ENCODE peak calls at places on chromosome 12, in nine cellular contexts. R, Z, W, N, O, A, J, L and S are unnamed samples.

GRCh38 chr12:5745251-5745888 is 199.7 kb downstream of the ANO2 start:
- DNase-seq in R (no peak), Z (peak; percentile 47), W (peak; percentile 84), N (peak; percentile 67), O (peak; percentile 50), A (peak; percentile 60), J (peak; percentile 51), L (peak; percentile 29), S (peak; percentile 20)

GRCh38 chr12:124774462-124775167 is 89.0 kb downstream of the SCARB1 start:
- DNase-seq in R (peak; percentile 57), Z (no peak), W (no peak), N (no peak), O (no peak), A (peak; percentile 79), J (peak; percentile 82), L (no peak), S (no peak)

GRCh38 chr12:123024819-123025391 is 44.4 kb downstream of the ARL6IP4 start:
- DNase-seq in R (no peak), Z (no peak), W (no peak), N (no peak), O (no peak), A (no peak), J (no peak), L (no peak), S (no peak)

GRCh38 chr12:12326262-12326661 is 23.8 kb downstream of the MANSC1 start:
- DNase-seq in R (peak; percentile 5), Z (no peak), W (no peak), N (no peak), O (no peak), A (no peak), J (no peak), L (no peak), S (no peak)

GRCh38 chr12:115324949-115325638 is 641.1 kb upstream of the TBX3 start:
- DNase-seq in R (no peak), Z (no peak), W (no peak), N (no peak), O (no peak), A (no peak), J (no peak), L (no peak), S (no peak)

GRCh38 chr12:8813963-8814362 is 8.5 kb upstream of the A2ML1 start:
- DNase-seq in R (no peak), Z (no peak), W (no peak), N (no peak), O (no peak), A (no peak), J (no peak), L (no peak), S (no peak)

GRCh38 chr12:92080390-92081285 is 65.0 kb downstream of the BTG1 start:
- DNase-seq in R (no peak), Z (peak; percentile 51), W (no peak), N (peak; percentile 57), O (no peak), A (no peak), J (no peak), L (no peak), S (no peak)

GRCh38 chr12:111467092-111467861 is 61.6 kb downstream of the SH2B3 start:
- DNase-seq in R (no peak), Z (no peak), W (no peak), N (no peak), O (no peak), A (no peak), J (no peak), L (no peak), S (no peak)

GRCh38 chr12:48336066-48336465 is 14.7 kb downstream of the ZNF641 start:
- DNase-seq in R (no peak), Z (no peak), W (no peak), N (no peak), O (no peak), A (no peak), J (no peak), L (no peak), S (no peak)

GRCh38 chr12:48331389-48331788 is 19.3 kb downstream of the ZNF641 start:
- DNase-seq in R (no peak), Z (no peak), W (no peak), N (no peak), O (no peak), A (no peak), J (no peak), L (no peak), S (no peak)

GRCh38 chr12:48340891-48341290 is 9.8 kb downstream of the ZNF641 start:
- DNase-seq in R (no peak), Z (no peak), W (no peak), N (no peak), O (no peak), A (no peak), J (no peak), L (no peak), S (no peak)

GRCh38 chr12:48334807-48335206 is 15.9 kb downstream of the ZNF641 start:
- DNase-seq in R (no peak), Z (no peak), W (no peak), N (no peak), O (no peak), A (no peak), J (no peak), L (no peak), S (no peak)

DNA sequence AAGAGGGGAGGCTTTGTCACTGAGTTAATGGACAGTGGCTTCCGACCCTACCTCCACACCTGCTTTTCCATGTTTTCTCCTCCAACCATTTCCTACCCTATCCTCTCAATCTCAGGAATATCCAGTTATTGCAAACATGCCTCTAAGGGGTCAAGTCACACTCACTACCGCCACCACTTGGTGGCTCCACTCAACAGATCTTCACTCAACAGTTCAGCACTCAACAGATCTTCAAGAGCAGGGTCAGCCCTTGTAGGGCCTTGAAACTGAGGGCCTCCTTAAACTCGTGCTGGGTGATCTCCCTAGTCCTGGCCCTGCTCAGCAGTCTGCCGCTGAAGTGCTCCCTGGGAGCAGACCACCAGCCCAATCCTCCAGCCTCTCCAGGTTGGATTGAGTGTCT is 14.2 kb downstream of the ZNF641 start:
- DNase-seq in R (no peak), Z (no peak), W (no peak), N (no peak), O (no peak), A (no peak), J (no peak), L (no peak), S (no peak)
- TF ChIP-seq CTCF in R (no peak), Z (no peak), W (no peak), N (no peak), O (no peak), A (no peak), J (no peak), L (no peak), S (no peak)

GRCh38 chr12:103169-103981 is 36.8 kb downstream of the IQSEC3 start:
- DNase-seq in R (no peak), Z (peak; percentile 44), W (peak; percentile 68), N (no peak), O (no peak), A (no peak), J (no peak), L (no peak), S (no peak)

GRCh38 chr12:104573-105081 is 38.1 kb downstream of the IQSEC3 start:
- DNase-seq in R (no peak), Z (no peak), W (peak; percentile 52), N (no peak), O (no peak), A (no peak), J (no peak), L (no peak), S (no peak)

GRCh38 chr12:105696-106095 is 39.1 kb downstream of the IQSEC3 start:
- DNase-seq in R (no peak), Z (no peak), W (no peak), N (no peak), O (no peak), A (no peak), J (no peak), L (no peak), S (no peak)

GRCh38 chr12:108594-108993 is 42.0 kb downstream of the IQSEC3 start:
- DNase-seq in R (no peak), Z (no peak), W (peak; percentile 34), N (peak; percentile 19), O (no peak), A (peak; percentile 51), J (peak; percentile 63), L (no peak), S (no peak)

DNA sequence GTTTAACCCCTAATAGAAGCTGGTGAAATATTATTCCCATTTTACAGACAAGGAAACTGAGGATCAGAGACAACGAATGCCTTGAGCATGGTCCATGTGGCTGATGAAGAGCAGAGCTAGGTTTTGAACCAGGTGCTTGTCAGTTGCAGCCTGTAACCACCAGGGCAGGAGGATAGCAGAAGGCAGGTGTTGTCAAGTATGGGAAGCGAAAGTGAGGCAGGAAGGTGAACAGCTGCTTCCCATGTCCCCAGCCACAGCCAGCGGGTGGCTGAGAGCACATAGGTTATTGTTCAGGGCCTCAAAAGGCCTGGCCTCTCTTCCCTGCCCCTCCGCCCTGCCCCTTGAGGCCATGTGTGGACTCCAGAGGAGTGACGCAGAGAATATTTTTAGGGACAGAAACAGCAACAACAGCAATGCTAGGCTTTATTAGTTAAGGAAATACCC is 39.6 kb downstream of the IQSEC3 start:
- DNase-seq in R (no peak), Z (peak; percentile 7), W (no peak), N (no peak), O (no peak), A (no peak), J (no peak), L (no peak), S (no peak)
- TF ChIP-seq CTCF in R (no peak), Z (no peak), W (no peak), N (peak; percentile 17), O (no peak), A (no peak), J (no peak), L (no peak), S (no peak)

GRCh38 chr12:168201-168600 is 45.8 kb downstream of the SLC6A12 start:
- DNase-seq in R (no peak), Z (no peak), W (no peak), N (no peak), O (no peak), A (no peak), J (no peak), L (no peak), S (no peak)

GRCh38 chr12:170361-171225 is 43.4 kb downstream of the SLC6A12 start:
- DNase-seq in R (no peak), Z (no peak), W (no peak), N (no peak), O (no peak), A (no peak), J (no peak), L (no peak), S (no peak)

GRCh38 chr12:171276-171675 is 42.7 kb downstream of the SLC6A12 start:
- DNase-seq in R (no peak), Z (no peak), W (no peak), N (no peak), O (no peak), A (no peak), J (no peak), L (no peak), S (no peak)

GRCh38 chr12:168763-169525 is 45.0 kb downstream of the SLC6A12 start:
- DNase-seq in R (no peak), Z (no peak), W (no peak), N (no peak), O (no peak), A (no peak), J (no peak), L (no peak), S (no peak)

DNA sequence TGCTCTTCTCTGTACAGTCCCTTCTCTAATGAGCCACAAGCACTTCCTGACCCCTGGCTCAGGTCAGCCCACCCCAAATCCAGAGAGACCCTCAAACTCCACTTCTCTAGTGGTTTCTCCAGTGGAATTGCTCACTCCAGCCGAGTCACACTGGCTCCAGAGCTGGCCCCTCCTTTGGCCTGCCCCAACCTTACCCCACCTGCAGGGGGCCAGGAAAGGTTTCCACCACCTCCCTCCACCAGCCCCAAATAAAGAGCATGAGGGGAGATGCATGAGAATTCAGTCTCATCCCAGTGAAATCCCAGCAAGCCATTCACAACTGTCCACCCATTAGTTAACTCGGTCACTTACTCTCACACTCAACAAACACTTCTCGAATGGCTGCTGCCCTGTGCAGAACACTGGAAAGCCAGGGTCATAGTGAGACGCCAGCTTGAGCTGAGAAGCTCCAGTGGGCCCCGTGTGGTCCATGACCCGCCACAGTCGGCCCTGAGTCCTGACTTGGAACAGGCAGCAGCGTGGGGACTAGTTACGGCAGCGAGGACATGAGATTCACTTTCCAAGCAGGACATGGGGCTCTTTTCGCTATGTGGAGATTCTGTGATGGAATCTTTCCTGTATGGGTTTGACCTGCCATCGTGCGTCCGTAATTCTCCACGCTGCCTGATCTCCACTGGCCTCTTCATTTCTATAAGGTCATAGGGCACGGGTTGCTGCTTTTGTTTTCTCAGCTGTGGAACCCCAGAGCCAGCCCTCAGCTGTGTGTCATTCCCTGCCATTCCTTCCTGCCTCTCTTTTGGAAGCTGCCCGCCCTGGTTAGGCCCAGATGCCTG is 44.2 kb downstream of the SLC6A12 start:
- DNase-seq in R (no peak), Z (no peak), W (no peak), N (no peak), O (no peak), A (no peak), J (no peak), L (no peak), S (no peak)
- TF ChIP-seq CTCF in R (no peak), Z (no peak), W (no peak), N (peak; percentile 45), O (no peak), A (no peak), J (no peak), L (no peak), S (peak; percentile 33)

GRCh38 chr12:69287556-69287955 is 48.2 kb downstream of the CPSF6 start:
- DNase-seq in R (no peak), Z (no peak), W (no peak), N (no peak), O (no peak), A (no peak), J (no peak), L (no peak), S (no peak)

GRCh38 chr12:69290545-69291277 is 51.3 kb downstream of the CPSF6 start:
- DNase-seq in R (peak; percentile 26), Z (peak; percentile 81), W (peak; percentile 86), N (peak; percentile 88), O (peak; percentile 77), A (peak; percentile 68), J (peak; percentile 66), L (peak; percentile 71), S (peak; percentile 44)

GRCh38 chr12:69291278-69291593 is 51.9 kb downstream of the CPSF6 start:
- DNase-seq in R (no peak), Z (no peak), W (no peak), N (no peak), O (no peak), A (no peak), J (no peak), L (no peak), S (no peak)
- TF ChIP-seq CTCF in R (no peak), Z (no peak), W (no peak), N (no peak), O (no peak), A (no peak), J (peak; percentile 45), L (no peak), S (no peak)